ENCODE peak calls at places on chromosomes 1 and 21, in ten cellular contexts. F is HEK293T; Y is thyroid gland; H is stimulated activated CD4-positive, alpha-beta T cell treated with anti-CD3 and anti-CD28 coated beads, Interleukin-15, amount 100 ng/mL, for 24 hours; Z is epithelial cell of esophagus; U is amygdala; Q is Daoy; V is NCI-H345; W is iris pigment epithelial cell; N is ELR. A is an unnamed sample.

GRCh38 chr1:151012684-151013471 is 4.6 kb downstream of the PRUNE1 start:
- DNase-seq in F (no peak), Y (peak; percentile 60), H (no peak), Z (no peak), U (no peak), Q (no peak), V (no peak), W (no peak), N (no peak), A (no peak)

GRCh38 chr1:66050123-66050522 is 257.4 kb downstream of the PDE4B start:
- DNase-seq in F (no peak), Y (no peak), H (no peak), Z (no peak), U (no peak), Q (no peak), V (no peak), W (no peak), N (no peak), A (no peak)

GRCh38 chr1:191453487-191453886 is 704.8 kb upstream of the RGS18 start:
- DNase-seq in F (peak; percentile 12), Y (no peak), H (no peak), Z (no peak), U (no peak), Q (no peak), V (no peak), W (no peak), N (no peak), A (no peak)

GRCh38 chr1:155085504-155086181 is 7.0 kb downstream of the EFNA3 start:
- DNase-seq in F (no peak), Y (peak; percentile 70), H (peak; percentile 87), Z (peak; percentile 88), U (no peak), Q (peak; percentile 81), V (peak; percentile 77), W (no peak), N (peak; percentile 69), A (peak; percentile 73)

GRCh38 chr1:21318714-21319159 is 28.5 kb upstream of the ECE1 start:
- DNase-seq in F (peak; percentile 73), Y (peak; percentile 96), H (no peak), Z (no peak), U (no peak), Q (peak; percentile 72), V (no peak), W (peak; percentile 91), N (no peak), A (no peak)

GRCh38 chr1:34711469-34711868 is 43.4 kb upstream of the GJB5 start:
- DNase-seq in F (no peak), Y (no peak), H (no peak), Z (peak; percentile 4), U (no peak), Q (no peak), V (no peak), W (no peak), N (peak; percentile 20), A (peak; percentile 27)

GRCh38 chr1:228647523-228648444 is 87.5 kb upstream of the RHOU start:
- DNase-seq in F (peak; percentile 75), Y (peak; percentile 59), H (peak; percentile 46), Z (peak; percentile 77), U (no peak), Q (peak; percentile 82), V (peak; percentile 71), W (peak; percentile 67), N (peak; percentile 77), A (peak; percentile 66)

GRCh38 chr1:212288614-212289013 is 3.4 kb downstream of the PPP2R5A start:
- DNase-seq in F (no peak), Y (no peak), H (no peak), Z (peak; percentile 30), U (no peak), Q (peak; percentile 17), V (no peak), W (peak; percentile 51), N (peak; percentile 75), A (peak; percentile 55)

GRCh38 chr1:160618763-160619274 is 28.0 kb downstream of the SLAMF1 start:
- DNase-seq in F (peak; percentile 44), Y (no peak), H (peak; percentile 53), Z (peak; percentile 7), U (no peak), Q (no peak), V (no peak), W (no peak), N (peak; percentile 23), A (no peak)

GRCh38 chr1:94039514-94039870 is 81.5 kb downstream of the ABCA4 start:
- DNase-seq in F (peak; percentile 86), Y (peak; percentile 82), H (peak; percentile 76), Z (peak; percentile 81), U (no peak), Q (peak; percentile 84), V (peak; percentile 56), W (peak; percentile 77), N (peak; percentile 80), A (peak; percentile 59)

GRCh38 chr21:33394260-33394659 is 9.0 kb upstream of the IFNGR2 start:
- DNase-seq in F (no peak), Y (no peak), H (no peak), Z (peak; percentile 23), U (no peak), Q (no peak), V (no peak), W (no peak), N (no peak), A (no peak)

GRCh38 chr1:159211331-159212136 is 6.9 kb downstream of the ACKR1 start:
- DNase-seq in F (peak; percentile 56), Y (peak; percentile 50), H (peak; percentile 66), Z (peak; percentile 45), U (no peak), Q (peak; percentile 66), V (peak; percentile 49), W (peak; percentile 8), N (peak; percentile 55), A (peak; percentile 18)

GRCh38 chr1:107510347-107510746 is 369.5 kb downstream of the NTNG1 start:
- DNase-seq in F (no peak), Y (no peak), H (no peak), Z (no peak), U (no peak), Q (no peak), V (no peak), W (no peak), N (no peak), A (no peak)

GRCh38 chr1:200039849-200040479 is 12.5 kb downstream of the NR5A2 start:
- DNase-seq in F (no peak), Y (no peak), H (no peak), Z (no peak), U (no peak), Q (no peak), V (no peak), W (peak; percentile 23), N (no peak), A (no peak)

GRCh38 chr1:10295471-10296085 is 85.2 kb downstream of the KIF1B start:
- DNase-seq in F (no peak), Y (no peak), H (no peak), Z (no peak), U (peak; percentile 13), Q (no peak), V (no peak), W (no peak), N (no peak), A (no peak)

GRCh38 chr1:153880962-153881361 is 41.8 kb downstream of the GATAD2B start:
- DNase-seq in F (peak; percentile 78), Y (peak; percentile 96), H (peak; percentile 37), Z (peak; percentile 91), U (peak; percentile 44), Q (peak; percentile 89), V (peak; percentile 100), W (peak; percentile 96), N (peak; percentile 91), A (peak; percentile 89)

GRCh38 chr1:244088161-244088560 is 37.1 kb downstream of the ZBTB18 start:
- DNase-seq in F (no peak), Y (no peak), H (no peak), Z (no peak), U (no peak), Q (no peak), V (no peak), W (no peak), N (no peak), A (no peak)

GRCh38 chr1:112849425-112849966 is 106.5 kb downstream of the SLC16A1 start:
- DNase-seq in F (no peak), Y (peak; percentile 3), H (peak; percentile 12), Z (peak; percentile 38), U (no peak), Q (peak; percentile 79), V (peak; percentile 40), W (peak; percentile 74), N (peak; percentile 71), A (no peak)

GRCh38 chr1:113389953-113390834 is at the start of gene MAGI3:
- DNase-seq in F (peak; percentile 94), Y (peak; percentile 99), H (peak; percentile 97), Z (peak; percentile 99), U (peak; percentile 87), Q (peak; percentile 100), V (peak; percentile 98), W (peak; percentile 99), N (peak; percentile 97), A (peak; percentile 90)

GRCh38 chr1:200311256-200311655 is 98.6 kb downstream of the ZNF281 start:
- DNase-seq in F (no peak), Y (no peak), H (no peak), Z (peak; percentile 21), U (no peak), Q (no peak), V (no peak), W (peak; percentile 59), N (peak; percentile 33), A (peak; percentile 40)

GRCh38 chr1:94416901-94417701 is 1.1 kb upstream of the ABCD3 start:
- DNase-seq in F (no peak), Y (peak; percentile 61), H (no peak), Z (peak; percentile 48), U (no peak), Q (peak; percentile 62), V (no peak), W (peak; percentile 91), N (peak; percentile 71), A (peak; percentile 71)

GRCh38 chr1:76868916-76869315 is 1.6 kb downstream of the ST6GALNAC5 start:
- DNase-seq in F (no peak), Y (no peak), H (peak; percentile 10), Z (no peak), U (no peak), Q (no peak), V (no peak), W (peak; percentile 2), N (no peak), A (no peak)

GRCh38 chr21:21051109-21052055 is 53.2 kb downstream of the NCAM2 start:
- DNase-seq in F (no peak), Y (no peak), H (no peak), Z (no peak), U (no peak), Q (no peak), V (no peak), W (no peak), N (no peak), A (no peak)

GRCh38 chr1:166233750-166234366 is 67.1 kb upstream of the FAM78B start:
- DNase-seq in F (peak; percentile 2), Y (no peak), H (no peak), Z (no peak), U (no peak), Q (no peak), V (no peak), W (no peak), N (no peak), A (no peak)

GRCh38 chr1:78676347-78676982 is 26.8 kb downstream of the IFI44 start:
- DNase-seq in F (peak; percentile 39), Y (peak; percentile 65), H (peak; percentile 61), Z (peak; percentile 77), U (no peak), Q (peak; percentile 73), V (peak; percentile 53), W (peak; percentile 74), N (peak; percentile 79), A (peak; percentile 61)

GRCh38 chr21:44486302-44486701 is 31.0 kb downstream of the LRRC3 start:
- DNase-seq in F (no peak), Y (no peak), H (no peak), Z (no peak), U (no peak), Q (no peak), V (peak; percentile 54), W (no peak), N (no peak), A (no peak)

GRCh38 chr1:43453442-43454269 is at the start of gene HYI:
- DNase-seq in F (peak; percentile 85), Y (peak; percentile 90), H (peak; percentile 82), Z (peak; percentile 84), U (peak; percentile 27), Q (peak; percentile 93), V (peak; percentile 89), W (peak; percentile 88), N (peak; percentile 94), A (peak; percentile 82)

GRCh38 chr1:21322681-21323016 is 32.4 kb upstream of the ECE1 start:
- DNase-seq in F (no peak), Y (no peak), H (no peak), Z (no peak), U (no peak), Q (peak; percentile 63), V (no peak), W (no peak), N (peak; percentile 37), A (no peak)

A was measured in bronchial epithelial cell.